ENCODE peak calls at places on chromosome 19, in ten cellular contexts. U is cardiac muscle cell; A is neuronal stem cell; G is body of pancreas; D is CD4-positive, CD25-positive, alpha-beta regulatory T cell; W is gastrocnemius medialis; H is aorta; N is psoas muscle; Q is ovary; F is A549. S is an unnamed sample. For H3K4me1 and H3K9me3, the result is how much of the 10 kb centered on the place peaks cover.

GRCh38 chr19:35132254-35132653 is 2.6 kb downstream of the LGI4 start:
- DNase-seq in U (no peak), A (no peak), G (no peak), D (no peak), W (no peak), H (no peak), N (no peak), Q (no peak), F (no peak), S (no peak)

GRCh38 chr19:12774588-12775555 is at the start of gene HOOK2:
- DNase-seq in U (no peak), A (no peak), G (peak), D (peak), W (peak), H (no peak), N (no peak), Q (no peak), F (no peak), S (no peak)

GRCh38 chr19:12628040-12629022 is 17.6 kb downstream of the ZNF791 start:
- DNase-seq in U (no peak), A (no peak), G (no peak), D (no peak), W (no peak), H (no peak), N (no peak), Q (no peak), F (peak), S (no peak)

GRCh38 chr19:34990578-34991192 is 9.4 kb upstream of the GRAMD1A start:
- DNase-seq in U (no peak), A (no peak), G (no peak), D (no peak), W (no peak), H (no peak), N (no peak), Q (no peak), F (no peak), S (no peak)

GRCh38 chr19:37969695-37970094 is 62.7 kb downstream of the SIPA1L3 start:
- DNase-seq in U (no peak), A (no peak), G (no peak), D (no peak), W (no peak), H (no peak), N (no peak), Q (no peak), F (no peak), S (no peak)

GRCh38 chr19:6772028-6772865 is at the start of gene VAV1:
- DNase-seq in U (no peak), A (no peak), G (no peak), D (peak), W (no peak), H (peak), N (peak), Q (no peak), F (no peak), S (no peak)

GRCh38 chr19:49102303-49102702 is 11.9 kb upstream of the LIN7B start:
- DNase-seq in U (no peak), A (no peak), G (no peak), D (no peak), W (no peak), H (no peak), N (no peak), Q (no peak), F (no peak), S (no peak)

GRCh38 chr19:46373573-46374359 is 26.9 kb downstream of the PPP5C start:
- DNase-seq in U (no peak), A (peak), G (peak), D (no peak), W (no peak), H (peak), N (peak), Q (peak), F (peak), S (peak)

GRCh38 chr19:54335164-54335563 is 3.8 kb downstream of the LILRA4 start:
- DNase-seq in U (no peak), A (no peak), G (no peak), D (no peak), W (no peak), H (no peak), N (no peak), Q (no peak), F (no peak), S (no peak)

GRCh38 chr19:56314018-56314583 is 538 bp downstream of the ZSCAN5A start:
- DNase-seq in U (no peak), A (no peak), G (no peak), D (no peak), W (no peak), H (no peak), N (no peak), Q (no peak), F (no peak), S (no peak)

GRCh38 chr19:45911291-45911690 is 3.3 kb downstream of the NANOS2 start:
- DNase-seq in U (peak), A (no peak), G (no peak), D (no peak), W (no peak), H (no peak), N (no peak), Q (no peak), F (no peak), S (no peak)

GRCh38 chr19:52170863-52171320 is 529 bp downstream of the ZNF836 start:
- DNase-seq in U (peak), A (no peak), G (peak), D (no peak), W (no peak), H (no peak), N (peak), Q (peak), F (no peak), S (no peak)

GRCh38 chr19:4368128-4368820 is 24.9 kb downstream of the MPND start:
- DNase-seq in U (no peak), A (no peak), G (no peak), D (no peak), W (no peak), H (peak), N (no peak), Q (no peak), F (no peak), S (no peak)

GRCh38 chr19:4367781-4368127 is 24.4 kb downstream of the MPND start:
- DNase-seq in U (no peak), A (no peak), G (no peak), D (no peak), W (no peak), H (no peak), N (no peak), Q (no peak), F (no peak), S (no peak)

GRCh38 chr19:4366666-4367335 is 23.4 kb downstream of the MPND start:
- DNase-seq in U (no peak), A (no peak), G (no peak), D (no peak), W (no peak), H (no peak), N (no peak), Q (no peak), F (no peak), S (no peak)

GRCh38 chr19:4365791-4366665 is 22.7 kb downstream of the MPND start:
- DNase-seq in U (no peak), A (no peak), G (no peak), D (no peak), W (no peak), H (no peak), N (no peak), Q (no peak), F (no peak), S (no peak)

GRCh38 chr19:4367336-4367723 is 24.0 kb downstream of the MPND start:
- DNase-seq in U (no peak), A (no peak), G (no peak), D (no peak), W (no peak), H (no peak), N (no peak), Q (no peak), F (no peak), S (no peak)
- H3K4me1 ChIP-seq in U (under half), A (under half), G (under half), D (under half), W (half or more), H (under half), N (under half), Q (under half), F (under half), S (under half)

DNA sequence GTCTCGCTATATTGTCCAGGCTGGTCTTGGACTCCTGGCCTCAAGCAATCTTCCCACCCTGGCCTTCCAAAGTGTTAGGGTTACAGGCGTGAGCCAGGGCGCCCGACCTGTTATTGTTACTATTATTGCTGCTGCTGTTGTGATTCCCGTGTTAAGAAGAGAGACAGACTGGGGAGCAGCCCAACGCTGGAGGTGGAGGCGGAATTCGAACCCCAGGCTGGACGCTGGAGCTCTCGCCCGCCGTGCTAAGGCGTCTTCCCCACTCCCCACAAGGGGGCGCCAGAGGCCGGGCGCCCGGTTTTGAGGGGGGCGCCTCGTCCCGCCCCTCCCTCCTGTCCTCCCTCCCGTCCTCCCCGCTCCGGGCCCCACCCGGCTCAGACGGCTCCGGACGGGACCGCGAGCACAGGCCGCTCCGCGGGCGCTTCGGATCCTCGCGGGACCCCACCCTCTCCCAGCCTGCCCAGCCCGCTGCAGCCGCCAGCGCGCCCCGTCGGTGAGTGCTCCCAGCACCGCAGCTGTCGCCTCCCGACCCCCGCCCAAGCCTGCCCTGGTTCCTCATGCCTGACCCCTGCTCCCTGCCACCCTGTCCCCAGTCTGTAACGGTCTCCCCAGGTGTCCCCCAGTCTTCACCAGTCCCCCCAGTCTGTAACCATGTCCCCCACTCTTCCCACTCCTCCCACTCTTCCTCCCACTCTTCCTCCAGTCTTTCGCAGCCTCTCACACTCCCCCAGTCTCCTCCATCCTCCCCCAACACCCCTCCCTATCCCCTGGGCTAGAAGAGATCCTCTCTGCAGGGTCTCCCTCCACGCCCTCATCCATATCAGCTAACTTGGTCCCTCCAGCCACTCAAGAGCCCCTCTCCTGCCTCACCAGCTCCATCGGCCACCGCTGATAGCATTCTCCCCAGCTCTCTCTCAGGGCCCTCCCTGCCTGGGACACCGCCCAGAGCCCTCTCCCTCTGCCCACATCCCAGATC is at the start of gene EHD2:
- DNase-seq in U (peak), A (no peak), G (peak), D (peak), W (no peak), H (peak), N (peak), Q (peak), F (peak), S (peak)
- H3K4me3 ChIP-seq in U (peak), A (peak), G (peak), D (no peak), W (peak), H (peak), N (peak), Q (peak), F (peak), S (peak)

GRCh38 chr19:33409906-33410685 is 36.6 kb downstream of the CEBPG start:
- DNase-seq in U (no peak), A (no peak), G (no peak), D (no peak), W (no peak), H (no peak), N (peak), Q (no peak), F (no peak), S (no peak)

GRCh38 chr19:33413426-33413725 is 39.9 kb downstream of the CEBPG start:
- DNase-seq in U (no peak), A (no peak), G (no peak), D (no peak), W (no peak), H (no peak), N (peak), Q (no peak), F (no peak), S (no peak)

GRCh38 chr19:33412617-33413425 is 39.3 kb downstream of the CEBPG start:
- DNase-seq in U (no peak), A (no peak), G (no peak), D (no peak), W (no peak), H (no peak), N (peak), Q (no peak), F (no peak), S (no peak)

GRCh38 chr19:33410915-33411401 is 37.4 kb downstream of the CEBPG start:
- DNase-seq in U (no peak), A (no peak), G (no peak), D (no peak), W (no peak), H (no peak), N (peak), Q (no peak), F (no peak), S (no peak)

DNA sequence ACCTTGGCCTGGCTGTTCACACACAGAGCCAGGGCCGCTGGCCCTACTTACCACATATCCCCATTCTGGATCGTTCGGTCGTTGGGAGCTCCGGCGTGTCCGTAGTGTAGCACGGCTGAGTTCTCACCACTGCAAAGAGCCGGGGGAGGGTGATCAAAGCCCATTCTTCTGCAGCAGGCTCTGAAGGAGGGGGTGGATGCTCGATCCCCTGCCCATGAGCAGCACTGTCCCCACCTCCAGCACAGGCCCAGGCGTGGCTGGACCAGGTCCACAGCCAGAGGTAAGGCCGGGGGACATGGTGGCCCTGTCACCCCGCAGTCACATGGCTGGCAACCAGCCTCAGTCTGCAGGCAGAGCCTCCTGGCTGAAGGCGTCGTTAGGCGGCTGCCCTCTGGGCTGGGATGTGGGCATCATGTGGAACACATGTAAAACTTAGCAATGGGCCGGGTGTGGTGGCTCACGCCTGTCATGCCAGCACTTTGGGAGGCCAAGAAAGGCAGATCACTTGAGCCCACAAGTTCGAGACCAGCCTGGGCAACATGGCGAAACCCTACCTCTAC is 38.2 kb downstream of the CEBPG start:
- DNase-seq in U (no peak), A (no peak), G (no peak), D (no peak), W (no peak), H (no peak), N (peak), Q (no peak), F (no peak), S (no peak)
- H3K9me3 ChIP-seq in U (under half), A (under half), G (under half), D (under half), W (under half), H (under half), N (under half), Q (under half), F (under half), S (under half)

DNA sequence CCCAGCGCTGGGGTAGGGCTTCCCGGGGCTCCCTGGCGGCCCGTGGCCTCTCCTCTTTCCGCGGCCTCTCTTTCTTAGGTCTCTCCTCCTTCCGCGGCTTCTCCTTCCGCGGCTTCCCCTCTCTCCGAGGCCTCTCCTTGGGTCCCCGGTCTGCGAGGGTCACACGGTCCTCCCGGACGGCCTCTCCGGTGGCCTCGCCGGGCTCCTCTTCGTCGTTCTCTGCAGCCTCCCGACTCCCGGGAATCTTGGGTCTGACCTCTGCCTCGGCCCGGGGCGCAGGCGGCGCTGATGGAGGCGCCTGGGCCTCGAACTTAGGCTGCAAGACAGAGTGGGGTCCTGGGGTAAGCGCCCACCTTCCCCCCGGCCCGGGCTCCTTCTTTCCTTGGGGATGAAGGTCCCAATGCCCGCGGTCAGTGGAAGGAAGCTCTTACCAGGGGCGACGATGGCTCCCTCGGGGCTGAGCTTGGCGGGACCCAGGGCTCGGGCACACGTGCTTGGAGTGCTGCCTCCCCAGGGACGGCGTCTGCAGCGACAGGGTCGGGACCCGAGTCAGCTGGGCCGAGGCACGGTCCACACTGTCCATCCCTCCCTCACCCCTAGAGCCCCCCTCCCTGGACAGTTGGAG is 3.5 kb downstream of the AMH start:
- DNase-seq in U (no peak), A (no peak), G (no peak), D (no peak), W (no peak), H (no peak), N (no peak), Q (no peak), F (no peak), S (no peak)
- H3K4me1 ChIP-seq in U (under half), A (under half), G (under half), D (under half), W (half or more), H (under half), N (under half), Q (under half), F (under half), S (under half)

GRCh38 chr19:18377026-18377425 is 8.9 kb upstream of the GDF15 start:
- DNase-seq in U (no peak), A (no peak), G (peak), D (no peak), W (no peak), H (no peak), N (no peak), Q (no peak), F (peak), S (no peak)

GRCh38 chr19:18368504-18369222 is 17.3 kb upstream of the GDF15 start:
- DNase-seq in U (no peak), A (no peak), G (peak), D (no peak), W (no peak), H (no peak), N (no peak), Q (no peak), F (no peak), S (no peak)

GRCh38 chr19:18373407-18373891 is 12.5 kb upstream of the GDF15 start:
- DNase-seq in U (no peak), A (no peak), G (no peak), D (no peak), W (no peak), H (no peak), N (no peak), Q (no peak), F (no peak), S (no peak)

GRCh38 chr19:18373892-18374629 is 11.9 kb upstream of the GDF15 start:
- DNase-seq in U (peak), A (no peak), G (peak), D (peak), W (peak), H (peak), N (peak), Q (peak), F (peak), S (peak)
- H3K4me3 ChIP-seq in U (no peak), A (no peak), G (no peak), D (no peak), W (no peak), H (no peak), N (peak), Q (no peak), F (peak), S (no peak)

GRCh38 chr19:15748239-15748638 is 10.5 kb downstream of the OR10H3 start:
- DNase-seq in U (no peak), A (no peak), G (no peak), D (no peak), W (no peak), H (no peak), N (no peak), Q (no peak), F (no peak), S (no peak)
- H3K9me3 ChIP-seq in U (under half), A (under half), G (under half), D (under half), W (under half), H (under half), N (under half), Q (under half), F (under half), S (under half)

DNA sequence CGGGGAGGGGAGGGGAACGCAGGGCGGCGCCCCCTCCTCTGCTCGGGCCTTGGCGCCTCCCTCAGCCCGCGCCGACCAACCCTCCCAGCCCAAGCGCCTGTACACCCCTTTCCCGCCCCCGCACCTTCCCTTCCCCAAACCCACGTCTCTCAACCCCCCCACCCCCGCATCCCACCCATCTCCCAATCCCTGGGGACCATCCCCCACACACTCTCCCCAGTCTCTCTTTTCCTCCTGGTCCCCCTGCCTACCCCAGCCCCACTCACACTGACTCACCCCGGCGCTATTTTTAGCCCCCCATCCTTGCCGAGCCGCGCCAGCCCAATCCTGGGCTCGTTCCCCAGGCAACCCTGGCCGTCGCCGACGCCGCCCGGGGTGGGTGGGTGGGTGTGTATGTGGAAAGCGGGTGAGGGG is 11.7 kb downstream of the CIC start:
- DNase-seq in U (peak), A (no peak), G (no peak), D (no peak), W (no peak), H (peak), N (peak), Q (no peak), F (no peak), S (no peak)
- H3K4me1 ChIP-seq in U (half or more), A (under half), G (half or more), D (half or more), W (half or more), H (under half), N (half or more), Q (under half), F (half or more), S (half or more)

GRCh38 chr19:1699386-1699785 is 47.0 kb upstream of the TCF3 start:
- DNase-seq in U (no peak), A (no peak), G (no peak), D (no peak), W (no peak), H (no peak), N (no peak), Q (no peak), F (no peak), S (no peak)

GRCh38 chr19:1704339-1704738 is 49.0 kb upstream of the ONECUT3 start:
- DNase-seq in U (no peak), A (no peak), G (no peak), D (no peak), W (no peak), H (no peak), N (no peak), Q (no peak), F (no peak), S (no peak)

GRCh38 chr19:1698636-1699035 is 46.2 kb upstream of the TCF3 start:
- DNase-seq in U (no peak), A (no peak), G (no peak), D (no peak), W (no peak), H (no peak), N (no peak), Q (no peak), F (no peak), S (no peak)

GRCh38 chr19:1699998-1700732 is 47.8 kb upstream of the TCF3 start:
- DNase-seq in U (no peak), A (no peak), G (no peak), D (no peak), W (no peak), H (no peak), N (no peak), Q (no peak), F (no peak), S (no peak)

GRCh38 chr19:1700733-1701663 is 48.6 kb upstream of the TCF3 start:
- DNase-seq in U (no peak), A (no peak), G (no peak), D (no peak), W (no peak), H (no peak), N (no peak), Q (no peak), F (no peak), S (no peak)
- H3K4me3 ChIP-seq in U (no peak), A (no peak), G (no peak), D (no peak), W (no peak), H (no peak), N (no peak), Q (no peak), F (no peak), S (no peak)